ENCODE peak calls at places on chromosomes 16 and 17, in ten cellular contexts. B is HCT116, R is heart left ventricle, Q is body of pancreas, P is GM12878, W is right lobe of liver, F is A549, L is sigmoid colon, H is esophagus muscularis mucosa, J is esophagus squamous epithelium. A is an unnamed sample.
A peak's percentile ranks its signal among the peaks of the same experiment; 100 is the strongest.

GRCh38 chr17:8163978-8164814 is 1.4 kb upstream of the VAMP2 start:
- DNase-seq in B (no peak), R (peak; percentile 90), Q (no peak), P (no peak), W (peak; percentile 76), F (peak; percentile 76), L (peak; percentile 92), H (no peak), J (no peak), A (peak; percentile 91)

GRCh38 chr16:9677301-9677653 is 505.0 kb downstream of the GRIN2A start:
- DNase-seq in B (no peak), R (no peak), Q (no peak), P (no peak), W (no peak), F (no peak), L (no peak), H (no peak), J (no peak), A (no peak)

GRCh38 chr17:43018008-43018853 is 4.0 kb downstream of the VAT1 start:
- DNase-seq in B (no peak), R (no peak), Q (no peak), P (no peak), W (no peak), F (peak; percentile 65), L (no peak), H (no peak), J (no peak), A (no peak)

GRCh38 chr16:69083306-69083941 is 22.0 kb upstream of the HAS3 start:
- DNase-seq in B (no peak), R (no peak), Q (no peak), P (no peak), W (no peak), F (no peak), L (no peak), H (no peak), J (no peak), A (no peak)

GRCh38 chr16:66695935-66696668 is 441 bp downstream of the CMTM4 start:
- DNase-seq in B (no peak), R (peak; percentile 70), Q (peak; percentile 70), P (no peak), W (peak; percentile 54), F (peak; percentile 24), L (peak; percentile 67), H (no peak), J (no peak), A (no peak)

GRCh38 chr16:676565-677297 is 1.3 kb downstream of the RHBDL1 start:
- DNase-seq in B (no peak), R (no peak), Q (no peak), P (no peak), W (no peak), F (no peak), L (no peak), H (no peak), J (no peak), A (no peak)

GRCh38 chr17:63035271-63035670 is 69.2 kb downstream of the TANC2 start:
- DNase-seq in B (peak; percentile 63), R (no peak), Q (no peak), P (no peak), W (no peak), F (peak; percentile 36), L (no peak), H (no peak), J (no peak), A (no peak)

GRCh38 chr17:79646721-79647455 is 36.0 kb upstream of the RBFOX3 start:
- DNase-seq in B (no peak), R (no peak), Q (no peak), P (no peak), W (peak; percentile 27), F (no peak), L (peak; percentile 40), H (peak; percentile 68), J (no peak), A (peak; percentile 85)

GRCh38 chr17:72358465-72358864 is 237.6 kb downstream of the SOX9 start:
- DNase-seq in B (no peak), R (no peak), Q (no peak), P (no peak), W (no peak), F (peak; percentile 49), L (no peak), H (no peak), J (no peak), A (no peak)

GRCh38 chr16:280552-280951 is at the start of gene ARHGDIG:
- DNase-seq in B (no peak), R (peak; percentile 53), Q (no peak), P (no peak), W (no peak), F (no peak), L (no peak), H (no peak), J (no peak), A (no peak)

GRCh38 chr17:32388613-32389459 is 38.9 kb downstream of the ZNF207 start:
- DNase-seq in B (no peak), R (no peak), Q (no peak), P (no peak), W (no peak), F (no peak), L (no peak), H (no peak), J (no peak), A (no peak)

GRCh38 chr16:6165330-6165984 is 1067.9 kb upstream of the EEF2KMT start:
- DNase-seq in B (no peak), R (no peak), Q (no peak), P (no peak), W (no peak), F (peak; percentile 6), L (no peak), H (no peak), J (no peak), A (no peak)

GRCh38 chr17:82525712-82526111 is 6.2 kb downstream of the FOXK2 start:
- DNase-seq in B (no peak), R (no peak), Q (no peak), P (no peak), W (no peak), F (no peak), L (no peak), H (no peak), J (no peak), A (no peak)
- H3K4me1 ChIP-seq in B (peaks cover 71% of the 10 kb centered on the region), R (peaks cover 20% of the 10 kb centered on the region), Q (peaks cover 73% of the 10 kb centered on the region), P (peaks cover 14% of the 10 kb centered on the region), W (peaks cover 65% of the 10 kb centered on the region), F (peaks cover 50% of the 10 kb centered on the region), L (peaks cover 87% of the 10 kb centered on the region), H (peaks cover 84% of the 10 kb centered on the region), J (peaks cover 53% of the 10 kb centered on the region), A (peaks cover 92% of the 10 kb centered on the region)

GRCh38 chr17:1731194-1731506 is 6.6 kb downstream of the WDR81 start:
- DNase-seq in B (no peak), R (no peak), Q (no peak), P (no peak), W (no peak), F (no peak), L (no peak), H (no peak), J (no peak), A (no peak)
- TF ChIP-seq POLR2A in B (no peak), R (no peak), Q (no peak), P (no peak), W (no peak), F (no peak), L (no peak), H (no peak), J (no peak), A (no peak)

DNA sequence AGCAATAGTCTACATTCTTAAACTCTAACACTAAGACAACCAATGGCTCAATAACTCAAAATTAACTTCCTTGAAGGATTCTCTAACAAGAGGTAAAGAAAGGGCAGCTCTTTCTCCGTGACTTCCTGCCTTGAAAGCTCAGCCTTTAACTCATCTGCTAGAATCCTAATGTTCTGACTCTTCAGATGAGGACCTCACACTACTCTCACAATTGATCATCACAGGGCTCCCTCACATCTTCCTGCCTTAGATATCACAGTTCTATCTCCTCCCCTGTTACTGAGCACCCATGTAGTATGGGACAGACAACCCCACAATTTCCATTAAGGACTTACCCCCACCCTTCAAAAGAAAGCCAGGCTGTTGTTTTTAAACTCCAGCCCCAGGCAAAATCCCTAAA is 33.5 kb downstream of the SMURF2 start:
- DNase-seq in B (no peak), R (no peak), Q (no peak), P (no peak), W (no peak), F (no peak), L (no peak), H (no peak), J (no peak), A (no peak)
- H3K4me1 ChIP-seq in B (peaks cover 84% of the 10 kb centered on the region), R (no peaks in the 10 kb centered on the region), Q (peaks cover 43% of the 10 kb centered on the region), P (peaks cover 3% of the 10 kb centered on the region), W (peaks cover 5% of the 10 kb centered on the region), F (peaks cover 20% of the 10 kb centered on the region), L (no peaks in the 10 kb centered on the region), H (peaks cover 27% of the 10 kb centered on the region), J (peaks cover 19% of the 10 kb centered on the region), A (peaks cover 75% of the 10 kb centered on the region)

GRCh38 chr17:64406321-64407200 is 15.9 kb upstream of the PECAM1 start:
- DNase-seq in B (no peak), R (no peak), Q (no peak), P (no peak), W (no peak), F (peak; percentile 50), L (peak; percentile 58), H (no peak), J (no peak), A (no peak)

GRCh38 chr17:64410750-64411490 is 20.3 kb upstream of the PECAM1 start:
- DNase-seq in B (no peak), R (no peak), Q (no peak), P (no peak), W (no peak), F (no peak), L (peak; percentile 45), H (no peak), J (no peak), A (no peak)

GRCh38 chr17:64413505-64413904 is 22.8 kb upstream of the PECAM1 start:
- DNase-seq in B (no peak), R (no peak), Q (no peak), P (peak; percentile 43), W (no peak), F (no peak), L (peak; percentile 24), H (no peak), J (no peak), A (no peak)

GRCh38 chr17:64412944-64413381 is 22.3 kb upstream of the PECAM1 start:
- DNase-seq in B (no peak), R (no peak), Q (no peak), P (no peak), W (no peak), F (no peak), L (peak; percentile 17), H (no peak), J (no peak), A (no peak)

DNA sequence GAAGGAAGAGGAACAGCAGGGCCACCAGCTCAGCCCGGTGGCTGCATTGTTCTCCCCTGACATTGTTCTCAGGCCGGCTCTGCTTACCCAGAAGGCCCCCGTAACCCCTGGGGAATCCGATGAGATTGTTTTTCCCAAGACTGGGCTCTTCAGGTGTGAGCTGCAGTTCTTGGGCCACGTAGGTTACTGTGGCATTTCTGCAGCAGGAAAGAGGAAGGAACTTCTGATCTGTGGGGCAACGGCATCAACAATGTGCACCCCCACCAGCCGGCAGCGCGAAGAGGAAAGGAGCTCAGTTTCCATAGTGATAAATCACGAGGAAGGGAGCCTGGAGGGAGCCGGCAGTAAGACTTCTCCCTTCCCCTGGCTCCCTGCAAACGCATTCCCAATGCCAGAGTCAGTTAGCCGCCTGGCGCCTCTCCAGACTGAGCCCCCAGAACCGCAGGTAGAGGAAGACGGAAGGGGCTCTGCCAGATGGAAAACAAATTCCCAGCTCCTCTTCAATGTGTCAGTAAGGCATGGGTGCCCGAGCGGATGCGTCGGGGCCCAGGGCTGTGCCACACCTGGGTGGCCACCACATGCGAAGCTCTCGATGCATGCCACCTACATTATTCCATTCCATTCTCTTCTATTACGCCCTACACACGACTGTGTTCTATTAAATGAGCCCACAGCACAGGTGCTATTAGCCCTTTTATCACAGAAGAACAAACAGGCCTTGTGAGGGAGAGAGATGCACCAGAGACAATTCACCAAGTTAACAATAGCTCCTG is 21.5 kb upstream of the PECAM1 start:
- DNase-seq in B (no peak), R (peak; percentile 78), Q (no peak), P (no peak), W (no peak), F (no peak), L (peak; percentile 80), H (no peak), J (no peak), A (no peak)
- TF ChIP-seq POLR2A in B (no peak), R (no peak), Q (no peak), P (no peak), W (no peak), F (no peak), L (no peak), H (no peak), J (no peak), A (no peak)

A was measured in vagina.